ENCODE peak calls at places on chromosomes 5 and 9, in seven cellular contexts. O is NCI-H2081 treated with DMSO at 0.1 percent for 48 hours; Z is retina; Y is psoas muscle; Q is stimulated activated CD8-positive, alpha-beta memory T cell treated with anti-CD3 and anti-CD28 coated beads, Interleukin-7, amount 100 ng/mL, for 24 hours; C is stimulated activated CD4-positive, alpha-beta T cell treated with anti-CD3 and anti-CD28 coated beads, Interleukin-2, amount 100 ng/mL, for 24 hours; V is NCI-H1105 treated with DMSO at 0.1 percent for 48 hours. L is an unnamed sample.

GRCh38 chr5:37740331-37741066 is 99.3 kb downstream of the GDNF start:
- DNase-seq in O (no peak), Z (no peak), Y (no peak), Q (no peak), C (no peak), V (no peak), L (no peak)

GRCh38 chr5:131218392-131218791 is 45.5 kb upstream of the CDC42SE2 start:
- DNase-seq in O (no peak), Z (no peak), Y (no peak), Q (no peak), C (no peak), V (no peak), L (no peak)

GRCh38 chr9:34603610-34604231 is 8.2 kb downstream of the RPP25L start:
- DNase-seq in O (peak; percentile 23), Z (peak; percentile 84), Y (peak; percentile 82), Q (peak; percentile 71), C (peak; percentile 88), V (peak; percentile 67), L (peak; percentile 86)

GRCh38 chr5:139765409-139766217 is 30.0 kb upstream of the PSD2 start:
- DNase-seq in O (no peak), Z (peak; percentile 98), Y (peak; percentile 80), Q (peak; percentile 69), C (peak; percentile 87), V (peak; percentile 53), L (peak; percentile 81)

GRCh38 chr5:42605490-42605889 is 151.1 kb upstream of the CCDC152 start:
- DNase-seq in O (no peak), Z (peak; percentile 16), Y (no peak), Q (no peak), C (no peak), V (no peak), L (no peak)

GRCh38 chr5:172641359-172642045 is 439 bp downstream of the NEURL1B start:
- DNase-seq in O (no peak), Z (no peak), Y (peak; percentile 30), Q (no peak), C (no peak), V (no peak), L (peak; percentile 37)

GRCh38 chr5:169299651-169300467 is 1.1 kb downstream of the SLIT3 start:
- DNase-seq in O (no peak), Z (peak; percentile 55), Y (no peak), Q (no peak), C (no peak), V (no peak), L (no peak)

GRCh38 chr5:64619609-64620008 is 70.7 kb upstream of the SHISAL2B start:
- DNase-seq in O (no peak), Z (no peak), Y (no peak), Q (no peak), C (no peak), V (no peak), L (no peak)

GRCh38 chr5:169609716-169610115 is 26.1 kb downstream of the SPDL1 start:
- DNase-seq in O (no peak), Z (no peak), Y (no peak), Q (no peak), C (no peak), V (no peak), L (no peak)

GRCh38 chr5:168646335-168646734 is 67.2 kb upstream of the PANK3 start:
- DNase-seq in O (no peak), Z (no peak), Y (no peak), Q (no peak), C (no peak), V (no peak), L (no peak)

GRCh38 chr5:43305948-43306563 is 7.2 kb downstream of the HMGCS1 start:
- DNase-seq in O (peak; percentile 46), Z (no peak), Y (no peak), Q (no peak), C (no peak), V (peak; percentile 53), L (no peak)

GRCh38 chr5:38650540-38651275 is 94.3 kb upstream of the LIFR start:
- DNase-seq in O (no peak), Z (no peak), Y (no peak), Q (no peak), C (no peak), V (peak; percentile 77), L (no peak)

GRCh38 chr5:128470663-128471062 is 67.4 kb downstream of the FBN2 start:
- DNase-seq in O (no peak), Z (no peak), Y (no peak), Q (no peak), C (no peak), V (no peak), L (no peak)

GRCh38 chr9:134317431-134318414 is 8.5 kb upstream of the RXRA start:
- DNase-seq in O (no peak), Z (no peak), Y (peak; percentile 7), Q (no peak), C (no peak), V (no peak), L (peak; percentile 15)

GRCh38 chr5:6649186-6649585 is 15.9 kb downstream of the SRD5A1 start:
- DNase-seq in O (no peak), Z (no peak), Y (no peak), Q (no peak), C (no peak), V (no peak), L (no peak)

GRCh38 chr5:117872798-117873368 is 1115.5 kb downstream of the DTWD2 start:
- DNase-seq in O (no peak), Z (no peak), Y (no peak), Q (no peak), C (no peak), V (no peak), L (no peak)

GRCh38 chr9:86176468-86176867 is 77.1 kb upstream of the GOLM1 start:
- DNase-seq in O (peak; percentile 82), Z (no peak), Y (no peak), Q (no peak), C (no peak), V (peak; percentile 92), L (no peak)

GRCh38 chr5:144189800-144190429 is 19.2 kb downstream of the KCTD16 start:
- DNase-seq in O (no peak), Z (no peak), Y (no peak), Q (peak; percentile 31), C (peak; percentile 59), V (no peak), L (peak; percentile 22)

GRCh38 chr9:19642256-19642655 is 146.6 kb downstream of the SLC24A2 start:
- DNase-seq in O (no peak), Z (no peak), Y (no peak), Q (no peak), C (no peak), V (no peak), L (no peak)

GRCh38 chr9:122051401-122052346 is 41.4 kb downstream of the TTLL11 start:
- DNase-seq in O (no peak), Z (no peak), Y (no peak), Q (peak; percentile 21), C (peak; percentile 66), V (no peak), L (no peak)

GRCh38 chr5:14234204-14234603 is 91.1 kb downstream of the TRIO start:
- DNase-seq in O (no peak), Z (no peak), Y (no peak), Q (no peak), C (no peak), V (no peak), L (no peak)

GRCh38 chr9:14343948-14344547 is 30.1 kb upstream of the NFIB start:
- DNase-seq in O (no peak), Z (peak; percentile 59), Y (peak; percentile 42), Q (no peak), C (no peak), V (no peak), L (peak; percentile 45)

GRCh38 chr9:96620155-96620514 is 492 bp upstream of the CDC14B start:
- DNase-seq in O (no peak), Z (no peak), Y (no peak), Q (no peak), C (no peak), V (no peak), L (no peak)

GRCh38 chr9:114080773-114081440 is 2.8 kb upstream of the AMBP start:
- DNase-seq in O (no peak), Z (no peak), Y (no peak), Q (no peak), C (no peak), V (no peak), L (no peak)

GRCh38 chr5:176803943-176804498 is 6.3 kb upstream of the UNC5A start:
- DNase-seq in O (no peak), Z (no peak), Y (no peak), Q (no peak), C (peak; percentile 39), V (no peak), L (no peak)

GRCh38 chr9:21608200-21608599 is 126.1 kb upstream of the IFNE start:
- DNase-seq in O (no peak), Z (no peak), Y (no peak), Q (no peak), C (no peak), V (no peak), L (no peak)

GRCh38 chr5:131005963-131006684 is 158.9 kb downstream of the HINT1 start:
- DNase-seq in O (no peak), Z (peak; percentile 8), Y (no peak), Q (no peak), C (no peak), V (no peak), L (no peak)

GRCh38 chr9:130214921-130215320 is 42.7 kb downstream of the NCS1 start:
- DNase-seq in O (no peak), Z (no peak), Y (no peak), Q (no peak), C (no peak), V (no peak), L (no peak)

GRCh38 chr9:93231121-93231694 is 47.3 kb downstream of the WNK2 start:
- DNase-seq in O (no peak), Z (no peak), Y (peak; percentile 44), Q (no peak), C (no peak), V (peak; percentile 69), L (peak; percentile 69)

GRCh38 chr5:180604271-180604670 is 13.0 kb upstream of the SCGB3A1 start:
- DNase-seq in O (no peak), Z (no peak), Y (no peak), Q (no peak), C (no peak), V (no peak), L (peak; percentile 2)

GRCh38 chr5:135996611-135997010 is 32.2 kb upstream of the TGFBI start:
- DNase-seq in O (no peak), Z (no peak), Y (no peak), Q (no peak), C (no peak), V (no peak), L (no peak)

GRCh38 chr9:14086495-14086894 is 227.4 kb downstream of the NFIB start:
- DNase-seq in O (no peak), Z (no peak), Y (no peak), Q (no peak), C (no peak), V (no peak), L (no peak)

GRCh38 chr5:87020099-87020934 is 247.4 kb upstream of the RASA1 start:
- DNase-seq in O (no peak), Z (peak; percentile 7), Y (no peak), Q (no peak), C (peak; percentile 11), V (no peak), L (peak; percentile 24)

GRCh38 chr9:14147738-14148137 is 166.2 kb downstream of the NFIB start:
- DNase-seq in O (no peak), Z (no peak), Y (no peak), Q (no peak), C (no peak), V (no peak), L (no peak)

GRCh38 chr5:10123254-10123989 is 126.3 kb downstream of the ATPSCKMT start:
- DNase-seq in O (no peak), Z (no peak), Y (no peak), Q (no peak), C (no peak), V (no peak), L (no peak)

GRCh38 chr9:80448996-80449395 is 877.2 kb downstream of the TLE4 start:
- DNase-seq in O (no peak), Z (no peak), Y (no peak), Q (no peak), C (no peak), V (no peak), L (no peak)

GRCh38 chr5:1402611-1403255 is 42.5 kb downstream of the SLC6A3 start:
- DNase-seq in O (no peak), Z (no peak), Y (no peak), Q (no peak), C (no peak), V (no peak), L (peak; percentile 16)

GRCh38 chr9:85163415-85163814 is 493.9 kb downstream of the NTRK2 start:
- DNase-seq in O (no peak), Z (no peak), Y (no peak), Q (no peak), C (no peak), V (no peak), L (no peak)